ENCODE peak calls at places on chromosomes 13 and 19, in nine cellular contexts. One of them, this sample, is unnamed.

GRCh38 chr13:74687452-74688180 is 553.4 kb upstream of the KLF12 start:
- DNase-seq in pons: no peak
- DNase-seq in T-helper 17 cell: no peak
- DNase-seq in stimulated activated CD4-positive, alpha-beta T cell treated with anti-CD3 and anti-CD28 coated beads, Interleukin-2, amount 100 ng/mL, for 24 hours: no peak
- DNase-seq in DMS 273 treated with DMSO at 0.1 percent for 48 hours: no peak
- DNase-seq in EL: no peak
- DNase-seq in mesenchymal stem cell: no peak
- DNase-seq in HS-27A: no peak
- DNase-seq in brain pericyte: no peak
- DNase-seq in this sample: no peak

GRCh38 chr13:44243198-44243852 is 130.3 kb upstream of the SERP2 start:
- DNase-seq in EL: peak; percentile 53
- DNase-seq in pons: peak; percentile 95
- DNase-seq in T-helper 17 cell: no peak
- DNase-seq in DMS 273 treated with DMSO at 0.1 percent for 48 hours: no peak
- DNase-seq in brain pericyte: no peak
- DNase-seq in mesenchymal stem cell: peak; percentile 88
- DNase-seq in HS-27A: no peak
- DNase-seq in stimulated activated CD4-positive, alpha-beta T cell treated with anti-CD3 and anti-CD28 coated beads, Interleukin-2, amount 100 ng/mL, for 24 hours: no peak
- DNase-seq in this sample: peak; percentile 62

GRCh38 chr13:98570929-98571372 is 6.0 kb downstream of the STK24 start:
- DNase-seq in stimulated activated CD4-positive, alpha-beta T cell treated with anti-CD3 and anti-CD28 coated beads, Interleukin-2, amount 100 ng/mL, for 24 hours: no peak
- DNase-seq in DMS 273 treated with DMSO at 0.1 percent for 48 hours: no peak
- DNase-seq in mesenchymal stem cell: peak; percentile 79
- DNase-seq in pons: peak; percentile 37
- DNase-seq in HS-27A: no peak
- DNase-seq in T-helper 17 cell: no peak
- DNase-seq in EL: no peak
- DNase-seq in brain pericyte: no peak
- DNase-seq in this sample: peak; percentile 73

GRCh38 chr13:98544105-98544710 is 32.7 kb downstream of the STK24 start:
- DNase-seq in EL: no peak
- DNase-seq in T-helper 17 cell: no peak
- DNase-seq in HS-27A: no peak
- DNase-seq in DMS 273 treated with DMSO at 0.1 percent for 48 hours: no peak
- DNase-seq in pons: no peak
- DNase-seq in brain pericyte: no peak
- DNase-seq in mesenchymal stem cell: no peak
- DNase-seq in stimulated activated CD4-positive, alpha-beta T cell treated with anti-CD3 and anti-CD28 coated beads, Interleukin-2, amount 100 ng/mL, for 24 hours: no peak
- DNase-seq in this sample: no peak

GRCh38 chr13:38888309-38888708 is 102.3 kb downstream of the STOML3 start:
- DNase-seq in stimulated activated CD4-positive, alpha-beta T cell treated with anti-CD3 and anti-CD28 coated beads, Interleukin-2, amount 100 ng/mL, for 24 hours: no peak
- DNase-seq in EL: peak; percentile 39
- DNase-seq in T-helper 17 cell: no peak
- DNase-seq in HS-27A: no peak
- DNase-seq in mesenchymal stem cell: peak; percentile 32
- DNase-seq in DMS 273 treated with DMSO at 0.1 percent for 48 hours: no peak
- DNase-seq in brain pericyte: no peak
- DNase-seq in pons: no peak
- DNase-seq in this sample: peak; percentile 75

GRCh38 chr13:99367106-99367616 is 60.0 kb upstream of the GPR183 start:
- DNase-seq in mesenchymal stem cell: no peak
- DNase-seq in T-helper 17 cell: no peak
- DNase-seq in stimulated activated CD4-positive, alpha-beta T cell treated with anti-CD3 and anti-CD28 coated beads, Interleukin-2, amount 100 ng/mL, for 24 hours: no peak
- DNase-seq in DMS 273 treated with DMSO at 0.1 percent for 48 hours: no peak
- DNase-seq in pons: no peak
- DNase-seq in EL: no peak
- DNase-seq in brain pericyte: no peak
- DNase-seq in HS-27A: no peak
- DNase-seq in this sample: no peak

GRCh38 chr19:46646402-46646801 is 10.4 kb upstream of the GNG8 start:
- DNase-seq in EL: no peak
- DNase-seq in T-helper 17 cell: no peak
- DNase-seq in DMS 273 treated with DMSO at 0.1 percent for 48 hours: no peak
- DNase-seq in stimulated activated CD4-positive, alpha-beta T cell treated with anti-CD3 and anti-CD28 coated beads, Interleukin-2, amount 100 ng/mL, for 24 hours: no peak
- DNase-seq in brain pericyte: no peak
- DNase-seq in HS-27A: no peak
- DNase-seq in pons: no peak
- DNase-seq in mesenchymal stem cell: no peak
- DNase-seq in this sample: no peak

GRCh38 chr13:48165063-48165462 is 67.9 kb upstream of the ITM2B start:
- DNase-seq in pons: no peak
- DNase-seq in stimulated activated CD4-positive, alpha-beta T cell treated with anti-CD3 and anti-CD28 coated beads, Interleukin-2, amount 100 ng/mL, for 24 hours: no peak
- DNase-seq in DMS 273 treated with DMSO at 0.1 percent for 48 hours: no peak
- DNase-seq in EL: no peak
- DNase-seq in HS-27A: no peak
- DNase-seq in mesenchymal stem cell: no peak
- DNase-seq in T-helper 17 cell: no peak
- DNase-seq in brain pericyte: no peak
- DNase-seq in this sample: no peak

GRCh38 chr13:99275093-99275469 is 16.9 kb upstream of the GPR18 start:
- DNase-seq in mesenchymal stem cell: peak; percentile 34
- DNase-seq in brain pericyte: no peak
- DNase-seq in DMS 273 treated with DMSO at 0.1 percent for 48 hours: no peak
- DNase-seq in HS-27A: no peak
- DNase-seq in stimulated activated CD4-positive, alpha-beta T cell treated with anti-CD3 and anti-CD28 coated beads, Interleukin-2, amount 100 ng/mL, for 24 hours: no peak
- DNase-seq in pons: no peak
- DNase-seq in T-helper 17 cell: no peak
- DNase-seq in EL: peak; percentile 57
- DNase-seq in this sample: peak; percentile 60

GRCh38 chr13:35714096-35714495 is 237.6 kb upstream of the MAB21L1 start:
- DNase-seq in brain pericyte: no peak
- DNase-seq in T-helper 17 cell: no peak
- DNase-seq in EL: peak; percentile 58
- DNase-seq in DMS 273 treated with DMSO at 0.1 percent for 48 hours: no peak
- DNase-seq in pons: no peak
- DNase-seq in mesenchymal stem cell: no peak
- DNase-seq in HS-27A: no peak
- DNase-seq in stimulated activated CD4-positive, alpha-beta T cell treated with anti-CD3 and anti-CD28 coated beads, Interleukin-2, amount 100 ng/mL, for 24 hours: no peak
- DNase-seq in this sample: no peak

GRCh38 chr13:25207291-25207690 is 35.2 kb upstream of the AMER2 start:
- DNase-seq in DMS 273 treated with DMSO at 0.1 percent for 48 hours: no peak
- DNase-seq in EL: no peak
- DNase-seq in stimulated activated CD4-positive, alpha-beta T cell treated with anti-CD3 and anti-CD28 coated beads, Interleukin-2, amount 100 ng/mL, for 24 hours: no peak
- DNase-seq in pons: no peak
- DNase-seq in HS-27A: no peak
- DNase-seq in brain pericyte: no peak
- DNase-seq in T-helper 17 cell: no peak
- DNase-seq in mesenchymal stem cell: no peak
- DNase-seq in this sample: no peak

GRCh38 chr19:29211562-29212416 is 1.2 kb downstream of the UQCRFS1 start:
- DNase-seq in brain pericyte: no peak
- DNase-seq in T-helper 17 cell: no peak
- DNase-seq in stimulated activated CD4-positive, alpha-beta T cell treated with anti-CD3 and anti-CD28 coated beads, Interleukin-2, amount 100 ng/mL, for 24 hours: peak; percentile 21
- DNase-seq in DMS 273 treated with DMSO at 0.1 percent for 48 hours: no peak
- DNase-seq in HS-27A: no peak
- DNase-seq in EL: peak; percentile 9
- DNase-seq in pons: no peak
- DNase-seq in mesenchymal stem cell: peak; percentile 53
- DNase-seq in this sample: no peak

GRCh38 chr19:6056801-6057650 is 53.3 kb downstream of the RFX2 start:
- DNase-seq in mesenchymal stem cell: peak; percentile 98
- DNase-seq in pons: peak; percentile 68
- DNase-seq in brain pericyte: peak; percentile 51
- DNase-seq in HS-27A: no peak
- DNase-seq in DMS 273 treated with DMSO at 0.1 percent for 48 hours: peak; percentile 91
- DNase-seq in T-helper 17 cell: no peak
- DNase-seq in EL: peak; percentile 92
- DNase-seq in stimulated activated CD4-positive, alpha-beta T cell treated with anti-CD3 and anti-CD28 coated beads, Interleukin-2, amount 100 ng/mL, for 24 hours: no peak
- DNase-seq in this sample: peak; percentile 97

GRCh38 chr19:7497292-7497691 is 8.5 kb upstream of the PEX11G start:
- DNase-seq in EL: no peak
- DNase-seq in brain pericyte: no peak
- DNase-seq in stimulated activated CD4-positive, alpha-beta T cell treated with anti-CD3 and anti-CD28 coated beads, Interleukin-2, amount 100 ng/mL, for 24 hours: no peak
- DNase-seq in HS-27A: no peak
- DNase-seq in DMS 273 treated with DMSO at 0.1 percent for 48 hours: no peak
- DNase-seq in pons: no peak
- DNase-seq in mesenchymal stem cell: peak; percentile 46
- DNase-seq in T-helper 17 cell: no peak
- DNase-seq in this sample: no peak

GRCh38 chr13:110126391-110126961 is 180.5 kb downstream of the COL4A1 start:
- DNase-seq in stimulated activated CD4-positive, alpha-beta T cell treated with anti-CD3 and anti-CD28 coated beads, Interleukin-2, amount 100 ng/mL, for 24 hours: no peak
- DNase-seq in mesenchymal stem cell: peak; percentile 98
- DNase-seq in DMS 273 treated with DMSO at 0.1 percent for 48 hours: no peak
- DNase-seq in T-helper 17 cell: no peak
- DNase-seq in pons: peak; percentile 52
- DNase-seq in EL: peak; percentile 94
- DNase-seq in HS-27A: no peak
- DNase-seq in brain pericyte: no peak
- DNase-seq in this sample: peak; percentile 97

GRCh38 chr13:59099182-59099950 is 1064.4 kb downstream of the DIAPH3 start:
- DNase-seq in T-helper 17 cell: no peak
- DNase-seq in EL: no peak
- DNase-seq in HS-27A: no peak
- DNase-seq in mesenchymal stem cell: peak; percentile 60
- DNase-seq in brain pericyte: peak; percentile 44
- DNase-seq in DMS 273 treated with DMSO at 0.1 percent for 48 hours: no peak
- DNase-seq in stimulated activated CD4-positive, alpha-beta T cell treated with anti-CD3 and anti-CD28 coated beads, Interleukin-2, amount 100 ng/mL, for 24 hours: no peak
- DNase-seq in pons: no peak
- DNase-seq in this sample: no peak

GRCh38 chr13:37386276-37386675 is 212.3 kb downstream of the POSTN start:
- DNase-seq in T-helper 17 cell: no peak
- DNase-seq in stimulated activated CD4-positive, alpha-beta T cell treated with anti-CD3 and anti-CD28 coated beads, Interleukin-2, amount 100 ng/mL, for 24 hours: no peak
- DNase-seq in brain pericyte: no peak
- DNase-seq in HS-27A: no peak
- DNase-seq in pons: no peak
- DNase-seq in mesenchymal stem cell: no peak
- DNase-seq in DMS 273 treated with DMSO at 0.1 percent for 48 hours: no peak
- DNase-seq in EL: peak; percentile 59
- DNase-seq in this sample: peak; percentile 1

GRCh38 chr13:35283856-35284255 is 192.6 kb downstream of the MAB21L1 start:
- DNase-seq in brain pericyte: no peak
- DNase-seq in stimulated activated CD4-positive, alpha-beta T cell treated with anti-CD3 and anti-CD28 coated beads, Interleukin-2, amount 100 ng/mL, for 24 hours: no peak
- DNase-seq in EL: peak; percentile 8
- DNase-seq in pons: no peak
- DNase-seq in mesenchymal stem cell: peak; percentile 18
- DNase-seq in HS-27A: no peak
- DNase-seq in DMS 273 treated with DMSO at 0.1 percent for 48 hours: no peak
- DNase-seq in T-helper 17 cell: no peak
- DNase-seq in this sample: no peak

GRCh38 chr13:61954092-61954491 is 538.4 kb upstream of the PCDH20 start:
- DNase-seq in DMS 273 treated with DMSO at 0.1 percent for 48 hours: no peak
- DNase-seq in pons: peak; percentile 76
- DNase-seq in stimulated activated CD4-positive, alpha-beta T cell treated with anti-CD3 and anti-CD28 coated beads, Interleukin-2, amount 100 ng/mL, for 24 hours: no peak
- DNase-seq in T-helper 17 cell: no peak
- DNase-seq in brain pericyte: no peak
- DNase-seq in EL: no peak
- DNase-seq in mesenchymal stem cell: peak; percentile 18
- DNase-seq in HS-27A: no peak
- DNase-seq in this sample: no peak

GRCh38 chr13:77285098-77285497 is 41.8 kb downstream of the MYCBP2 start:
- DNase-seq in brain pericyte: no peak
- DNase-seq in mesenchymal stem cell: no peak
- DNase-seq in T-helper 17 cell: no peak
- DNase-seq in stimulated activated CD4-positive, alpha-beta T cell treated with anti-CD3 and anti-CD28 coated beads, Interleukin-2, amount 100 ng/mL, for 24 hours: no peak
- DNase-seq in EL: no peak
- DNase-seq in pons: no peak
- DNase-seq in HS-27A: no peak
- DNase-seq in DMS 273 treated with DMSO at 0.1 percent for 48 hours: no peak
- DNase-seq in this sample: no peak

GRCh38 chr19:35153701-35154534 is 617 bp upstream of the FXYD5 start:
- DNase-seq in DMS 273 treated with DMSO at 0.1 percent for 48 hours: no peak
- DNase-seq in stimulated activated CD4-positive, alpha-beta T cell treated with anti-CD3 and anti-CD28 coated beads, Interleukin-2, amount 100 ng/mL, for 24 hours: peak; percentile 83
- DNase-seq in brain pericyte: no peak
- DNase-seq in HS-27A: no peak
- DNase-seq in EL: peak; percentile 58
- DNase-seq in mesenchymal stem cell: peak; percentile 64
- DNase-seq in T-helper 17 cell: peak; percentile 62
- DNase-seq in pons: no peak
- DNase-seq in this sample: no peak

GRCh38 chr19:45667620-45668341 is at the start of gene GIPR:
- DNase-seq in mesenchymal stem cell: peak; percentile 68
- DNase-seq in DMS 273 treated with DMSO at 0.1 percent for 48 hours: no peak
- DNase-seq in pons: peak; percentile 49
- DNase-seq in EL: peak; percentile 37
- DNase-seq in T-helper 17 cell: no peak
- DNase-seq in HS-27A: no peak
- DNase-seq in brain pericyte: no peak
- DNase-seq in stimulated activated CD4-positive, alpha-beta T cell treated with anti-CD3 and anti-CD28 coated beads, Interleukin-2, amount 100 ng/mL, for 24 hours: peak; percentile 75
- DNase-seq in this sample: no peak

GRCh38 chr19:2259331-2259730 is 3.1 kb upstream of the JSRP1 start:
- DNase-seq in brain pericyte: no peak
- DNase-seq in stimulated activated CD4-positive, alpha-beta T cell treated with anti-CD3 and anti-CD28 coated beads, Interleukin-2, amount 100 ng/mL, for 24 hours: no peak
- DNase-seq in DMS 273 treated with DMSO at 0.1 percent for 48 hours: no peak
- DNase-seq in T-helper 17 cell: no peak
- DNase-seq in pons: no peak
- DNase-seq in HS-27A: no peak
- DNase-seq in EL: peak; percentile 63
- DNase-seq in mesenchymal stem cell: no peak
- DNase-seq in this sample: no peak

GRCh38 chr13:94707400-94708021 is 4.8 kb downstream of the SOX21 start:
- DNase-seq in T-helper 17 cell: no peak
- DNase-seq in brain pericyte: no peak
- DNase-seq in HS-27A: no peak
- DNase-seq in mesenchymal stem cell: no peak
- DNase-seq in pons: peak; percentile 56
- DNase-seq in stimulated activated CD4-positive, alpha-beta T cell treated with anti-CD3 and anti-CD28 coated beads, Interleukin-2, amount 100 ng/mL, for 24 hours: no peak
- DNase-seq in EL: no peak
- DNase-seq in DMS 273 treated with DMSO at 0.1 percent for 48 hours: no peak
- DNase-seq in this sample: no peak

GRCh38 chr19:623974-624373 is 9.4 kb downstream of the POLRMT start:
- DNase-seq in DMS 273 treated with DMSO at 0.1 percent for 48 hours: no peak
- DNase-seq in pons: no peak
- DNase-seq in HS-27A: no peak
- DNase-seq in T-helper 17 cell: no peak
- DNase-seq in EL: peak; percentile 93
- DNase-seq in brain pericyte: peak; percentile 99
- DNase-seq in stimulated activated CD4-positive, alpha-beta T cell treated with anti-CD3 and anti-CD28 coated beads, Interleukin-2, amount 100 ng/mL, for 24 hours: no peak
- DNase-seq in mesenchymal stem cell: peak; percentile 83
- DNase-seq in this sample: no peak

GRCh38 chr13:78662467-78662866 is 3.5 kb upstream of the OBI1 start:
- DNase-seq in HS-27A: no peak
- DNase-seq in EL: no peak
- DNase-seq in brain pericyte: no peak
- DNase-seq in stimulated activated CD4-positive, alpha-beta T cell treated with anti-CD3 and anti-CD28 coated beads, Interleukin-2, amount 100 ng/mL, for 24 hours: no peak
- DNase-seq in mesenchymal stem cell: no peak
- DNase-seq in pons: no peak
- DNase-seq in T-helper 17 cell: no peak
- DNase-seq in DMS 273 treated with DMSO at 0.1 percent for 48 hours: no peak
- DNase-seq in this sample: no peak

This sample was measured in NCI-H226.